ENCODE peak calls at places on chromosomes 5 and 9, in six cellular contexts. Y is uterus, E is adipocyte, X is aorta, D is PC-9, C is transverse colon. R is an unnamed sample.

GRCh38 chr5:39604491-39604890 is 179.7 kb upstream of the DAB2 start:
- DNase-seq in Y (no peak), X (no peak), D (no peak), C (no peak), E (peak; percentile 19), R (no peak)

GRCh38 chr5:76737131-76737556 is 21.2 kb downstream of the F2R start:
- DNase-seq in E (no peak), C (no peak), D (no peak), Y (no peak), X (no peak), R (peak; percentile 19)

GRCh38 chr5:155211764-155212163 is 198.2 kb downstream of the KIF4B start:
- DNase-seq in Y (no peak), D (no peak), X (no peak), C (no peak), E (no peak), R (no peak)

GRCh38 chr5:64746446-64746845 is 22.0 kb downstream of the SREK1IP1 start:
- DNase-seq in Y (no peak), X (no peak), C (no peak), D (no peak), E (no peak), R (no peak)

GRCh38 chr5:82408033-82408432 is 129.9 kb upstream of the RPS23 start:
- DNase-seq in D (no peak), E (no peak), Y (no peak), C (no peak), X (no peak), R (no peak)

GRCh38 chr5:177350776-177351391 is 584 bp downstream of the LMAN2 start:
- DNase-seq in C (no peak), D (no peak), Y (no peak), X (peak; percentile 47), E (peak; percentile 21), R (no peak)

GRCh38 chr5:153926201-153926600 is 112.5 kb downstream of the FAM114A2 start:
- DNase-seq in X (no peak), E (no peak), D (no peak), Y (no peak), C (no peak), R (no peak)

GRCh38 chr5:132272341-132273210 is 15.1 kb downstream of the PDLIM4 start:
- DNase-seq in X (peak; percentile 66), Y (peak; percentile 67), D (no peak), E (peak; percentile 78), C (peak; percentile 73), R (peak; percentile 52)

GRCh38 chr9:71285191-71285656 is 163.8 kb upstream of the TRPM3 start:
- DNase-seq in E (peak; percentile 91), Y (no peak), D (peak; percentile 55), C (peak; percentile 11), X (no peak), R (peak; percentile 36)

GRCh38 chr9:94850540-94851434 is 124.3 kb downstream of the AOPEP start:
- DNase-seq in Y (no peak), E (no peak), C (no peak), X (no peak), D (no peak), R (no peak)

GRCh38 chr9:83013261-83013610 is 49.7 kb downstream of the RASEF start:
- DNase-seq in Y (no peak), C (no peak), X (no peak), E (no peak), D (no peak), R (no peak)

GRCh38 chr9:95130484-95130883 is 187.0 kb downstream of the FANCC start:
- DNase-seq in E (no peak), Y (no peak), C (no peak), D (no peak), X (no peak), R (no peak)

GRCh38 chr9:84315278-84315877 is 25.2 kb downstream of the SLC28A3 start:
- DNase-seq in X (peak; percentile 58), E (peak; percentile 87), C (peak; percentile 63), D (peak; percentile 38), Y (peak; percentile 41), R (peak; percentile 45)

GRCh38 chr5:4518924-4519660 is 621.0 kb upstream of the ADAMTS16 start:
- DNase-seq in X (no peak), E (no peak), D (no peak), C (no peak), Y (no peak), R (no peak)

GRCh38 chr9:135701067-135701967 is 668 bp upstream of the KCNT1 start:
- DNase-seq in C (no peak), D (no peak), Y (no peak), E (no peak), X (no peak), R (no peak)

GRCh38 chr5:58133631-58134296 is 326.1 kb downstream of the PLK2 start:
- DNase-seq in E (peak; percentile 89), D (peak; percentile 58), X (no peak), C (no peak), Y (no peak), R (no peak)

GRCh38 chr9:34197756-34198711 is 19.2 kb downstream of the UBAP1 start:
- DNase-seq in D (no peak), E (no peak), Y (no peak), X (no peak), C (no peak), R (no peak)
- H3K36me3 ChIP-seq in D (peaks cover 3% of the 10 kb centered on the region), E (peaks cover 20% of the 10 kb centered on the region), Y (no peaks in the 10 kb centered on the region), X (no peaks in the 10 kb centered on the region), C (peaks cover 5% of the 10 kb centered on the region), R (peaks cover 3% of the 10 kb centered on the region)

GRCh38 chr9:75053869-75054268 is 25.8 kb upstream of the CARNMT1 start:
- DNase-seq in C (no peak), E (no peak), D (no peak), X (no peak), Y (no peak), R (no peak)
- H3K4me3 ChIP-seq in C (no peak overlapping the region), E (no peak overlapping the region), D (no peak overlapping the region), X (no peak overlapping the region), Y (no peak overlapping the region), R (no peak overlapping the region)

DNA sequence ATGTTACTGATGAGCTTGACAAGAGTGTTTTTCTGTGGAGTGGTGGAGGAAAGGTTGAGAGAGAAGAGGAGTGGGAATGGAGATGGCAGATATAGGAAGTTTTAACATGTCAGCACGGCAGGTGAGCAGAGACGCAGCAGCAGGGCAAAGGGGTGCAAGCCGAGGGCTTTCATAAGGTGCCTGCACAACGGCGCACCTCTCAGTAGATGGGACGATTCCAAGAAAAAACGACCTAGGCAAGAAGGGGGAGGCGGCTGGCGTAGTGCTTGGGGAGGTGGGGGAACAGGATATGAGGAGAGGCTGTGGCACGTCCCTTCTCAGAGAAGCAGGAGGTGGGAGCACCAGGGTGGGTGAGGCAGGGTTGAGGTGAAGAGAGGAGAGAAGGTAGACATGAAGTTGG is 24.5 kb downstream of the ARPC5L start:
- DNase-seq in D (no peak), Y (no peak), E (no peak), X (no peak), C (no peak), R (no peak)
- H3K36me3 ChIP-seq in D (no peaks in the 10 kb centered on the region), Y (no peaks in the 10 kb centered on the region), E (peaks cover 82% of the 10 kb centered on the region), X (peaks cover 3% of the 10 kb centered on the region), C (peaks cover 55% of the 10 kb centered on the region), R (peaks cover 64% of the 10 kb centered on the region)

GRCh38 chr5:71783891-71784290 is 64.8 kb downstream of the CARTPT start:
- DNase-seq in D (no peak), Y (no peak), C (no peak), E (no peak), X (no peak), R (no peak)
- H3K4me3 ChIP-seq in D (no peak overlapping the region), Y (no peak overlapping the region), C (no peak overlapping the region), E (no peak overlapping the region), X (no peak overlapping the region), R (no peak overlapping the region)

GRCh38 chr9:133932633-133933032 is 59.5 kb downstream of the VAV2 start:
- DNase-seq in E (no peak), C (no peak), X (no peak), D (no peak), Y (no peak), R (no peak)
- H3K36me3 ChIP-seq in E (peaks cover 5% of the 10 kb centered on the region), C (no peaks in the 10 kb centered on the region), X (peaks cover 3% of the 10 kb centered on the region), D (no peaks in the 10 kb centered on the region), Y (no peaks in the 10 kb centered on the region), R (no peaks in the 10 kb centered on the region)

GRCh38 chr5:141651728-141652105 is 499 bp upstream of the FCHSD1 start:
- DNase-seq in E (no peak), X (no peak), C (no peak), Y (no peak), D (no peak), R (no peak)

GRCh38 chr5:141654298-141654697 is 3.1 kb upstream of the FCHSD1 start:
- DNase-seq in D (no peak), E (peak; percentile 63), C (no peak), X (no peak), Y (no peak), R (no peak)

GRCh38 chr5:141649972-141650371 is 1.2 kb downstream of the FCHSD1 start:
- DNase-seq in Y (no peak), E (no peak), C (no peak), X (no peak), D (no peak), R (no peak)

GRCh38 chr5:141649056-141649688 is 2.0 kb downstream of the FCHSD1 start:
- DNase-seq in X (no peak), Y (no peak), C (no peak), E (no peak), D (no peak), R (no peak)

GRCh38 chr5:141650851-141651727 is at the start of gene FCHSD1:
- DNase-seq in D (peak; percentile 61), E (peak; percentile 94), X (peak; percentile 92), Y (peak; percentile 94), C (peak; percentile 94), R (peak; percentile 76)
- H3K4me3 ChIP-seq in D (peak within 1 kb of the TSS; percentile 69), E (peak within 1 kb of the TSS; percentile 86), X (peak within 1 kb of the TSS; percentile 73), Y (peak within 1 kb of the TSS; percentile 57), C (peak within 1 kb of the TSS; percentile 65), R (peak within 1 kb of the TSS; percentile 74)

DNA sequence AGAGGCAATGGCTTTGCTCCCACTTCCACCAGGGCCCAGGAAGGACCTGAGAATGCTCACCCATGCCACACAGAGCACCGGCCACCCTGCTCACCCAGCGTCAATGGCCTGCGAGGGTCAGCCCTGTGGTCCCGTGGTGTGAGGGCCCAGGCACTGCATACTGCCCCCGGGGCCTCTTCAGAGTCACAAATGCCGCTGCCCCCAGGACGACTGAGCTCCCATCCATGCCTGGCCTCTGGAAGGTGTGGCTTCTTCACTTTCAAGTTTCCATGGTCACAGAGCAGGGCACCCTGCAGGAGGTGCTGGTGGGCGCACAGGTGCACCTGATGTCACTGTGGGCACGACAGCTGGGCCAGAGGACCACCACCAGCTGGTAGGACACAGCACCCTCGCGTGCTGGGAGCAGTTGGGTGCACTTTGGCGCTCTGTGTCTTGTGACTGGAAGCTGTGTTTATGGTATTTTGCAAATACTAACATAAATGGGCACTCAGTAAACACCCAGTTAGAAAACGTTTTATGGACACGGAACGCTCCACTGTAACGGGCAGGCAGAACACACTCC is 12.5 kb upstream of the ZDHHC11 start:
- DNase-seq in D (no peak), E (no peak), Y (no peak), C (no peak), X (no peak), R (no peak)
- H3K36me3 ChIP-seq in D (peaks cover 10% of the 10 kb centered on the region), E (peaks cover 27% of the 10 kb centered on the region), Y (no peaks in the 10 kb centered on the region), C (peaks cover 3% of the 10 kb centered on the region), X (no peaks in the 10 kb centered on the region), R (peaks cover 52% of the 10 kb centered on the region)

R was measured in CD4-positive, alpha-beta memory T cell.